ENCODE peak calls at places on chromosomes 3 and 15, in six cellular contexts. O is PC-3; V is CD4-positive, alpha-beta memory T cell; Z is naive thymus-derived CD4-positive, alpha-beta T cell; D is tibial nerve; C is upper lobe of right lung. J is an unnamed sample.

GRCh38 chr3:56799251-56799882 is 2.4 kb downstream of the ARHGEF3 start:
- DNase-seq in O (peak; percentile 88), V (peak; percentile 78), Z (no peak), D (no peak), C (no peak), J (no peak)

GRCh38 chr3:179608931-179609720 is 4.5 kb downstream of the NDUFB5 start:
- DNase-seq in O (no peak), V (peak; percentile 17), Z (no peak), D (no peak), C (no peak), J (no peak)

GRCh38 chr3:71692139-71692538 is 33.1 kb downstream of the EIF4E3 start:
- DNase-seq in O (no peak), V (no peak), Z (no peak), D (no peak), C (no peak), J (no peak)

GRCh38 chr3:27680517-27681246 is 41.4 kb downstream of the EOMES start:
- DNase-seq in O (peak; percentile 16), V (no peak), Z (no peak), D (no peak), C (no peak), J (no peak)

GRCh38 chr3:191352014-191352413 is 21.7 kb upstream of the UTS2B start:
- DNase-seq in O (no peak), V (no peak), Z (no peak), D (no peak), C (no peak), J (no peak)

GRCh38 chr3:161557751-161558150 is 61.1 kb downstream of the OTOL1 start:
- DNase-seq in O (peak; percentile 62), V (no peak), Z (no peak), D (no peak), C (no peak), J (no peak)

GRCh38 chr3:105394177-105394576 is 27.5 kb downstream of the ALCAM start:
- DNase-seq in O (peak; percentile 47), V (no peak), Z (no peak), D (no peak), C (no peak), J (no peak)

GRCh38 chr3:178684881-178685590 is 148.8 kb downstream of the KCNMB2 start:
- DNase-seq in O (peak; percentile 15), V (no peak), Z (no peak), D (no peak), C (no peak), J (no peak)

GRCh38 chr15:63495780-63496179 is 8.6 kb upstream of the USP3 start:
- DNase-seq in O (no peak), V (no peak), Z (no peak), D (no peak), C (no peak), J (no peak)

GRCh38 chr15:41493205-41493901 is at the start of gene ITPKA:
- DNase-seq in O (peak; percentile 70), V (peak; percentile 62), Z (peak; percentile 61), D (peak; percentile 26), C (peak; percentile 86), J (no peak)

GRCh38 chr3:187714404-187714979 is 12.1 kb upstream of the RTP2 start:
- DNase-seq in O (peak; percentile 92), V (peak; percentile 65), Z (peak; percentile 37), D (peak; percentile 92), C (no peak), J (peak; percentile 72)

GRCh38 chr3:98482717-98483482 is 14.6 kb upstream of the OR5K2 start:
- DNase-seq in O (peak; percentile 77), V (no peak), Z (no peak), D (no peak), C (no peak), J (no peak)

GRCh38 chr3:146071636-146072035 is 89.3 kb downstream of the PLOD2 start:
- DNase-seq in O (no peak), V (no peak), Z (no peak), D (no peak), C (no peak), J (no peak)

GRCh38 chr3:103047640-103048370 is 613.0 kb downstream of the ZPLD1 start:
- DNase-seq in O (no peak), V (no peak), Z (no peak), D (no peak), C (no peak), J (no peak)

GRCh38 chr3:177263615-177264365 is 66.5 kb upstream of the TBL1XR1 start:
- DNase-seq in O (no peak), V (no peak), Z (no peak), D (no peak), C (no peak), J (no peak)

GRCh38 chr3:169133178-169134161 is 530.0 kb downstream of the MECOM start:
- DNase-seq in O (peak; percentile 63), V (no peak), Z (no peak), D (no peak), C (no peak), J (no peak)

GRCh38 chr3:10505050-10505790 is at the start of gene ATP2B2:
- DNase-seq in O (no peak), V (no peak), Z (no peak), D (no peak), C (no peak), J (peak; percentile 71)

GRCh38 chr3:180680097-180680430 is 775 bp upstream of the CCDC39 start:
- DNase-seq in O (no peak), V (peak; percentile 20), Z (no peak), D (peak; percentile 5), C (no peak), J (peak; percentile 8)

GRCh38 chr3:124032881-124033359 is 41.0 kb upstream of the ROPN1 start:
- DNase-seq in O (peak; percentile 85), V (peak; percentile 41), Z (peak; percentile 40), D (peak; percentile 80), C (peak; percentile 91), J (peak; percentile 76)

GRCh38 chr3:159782724-159783421 is 205.8 kb upstream of the IL12A start:
- DNase-seq in O (peak; percentile 80), V (no peak), Z (no peak), D (no peak), C (no peak), J (no peak)

GRCh38 chr15:74857082-74857655 is 14.2 kb upstream of the ULK3 start:
- DNase-seq in O (peak; percentile 28), V (no peak), Z (no peak), D (no peak), C (no peak), J (no peak)
- H3K4me3 ChIP-seq in O (no peak overlapping the region), V (no peak overlapping the region), Z (no peak overlapping the region), D (no peak overlapping the region), C (no peak overlapping the region), J (no peak overlapping the region)

GRCh38 chr15:37628507-37628906 is 305.9 kb upstream of the TMCO5A start:
- DNase-seq in O (no peak), V (no peak), Z (no peak), D (no peak), C (no peak), J (no peak)
- H3K27me3 ChIP-seq in O (peaks cover 59% of the 10 kb centered on the region), V (no peaks in the 10 kb centered on the region), Z (no peaks in the 10 kb centered on the region), D (no peaks in the 10 kb centered on the region), C (no peaks in the 10 kb centered on the region), J (no peaks in the 10 kb centered on the region)

GRCh38 chr3:189308594-189308993 is 136.8 kb downstream of the TPRG1 start:
- DNase-seq in O (no peak), V (no peak), Z (no peak), D (no peak), C (no peak), J (no peak)
- H3K4me3 ChIP-seq in O (no peak overlapping the region), V (no peak overlapping the region), Z (no peak overlapping the region), D (no peak overlapping the region), C (no peak overlapping the region), J (no peak overlapping the region)

GRCh38 chr3:62368705-62369475 is 4.5 kb downstream of the FEZF2 start:
- DNase-seq in O (no peak), V (no peak), Z (no peak), D (no peak), C (no peak), J (no peak)

GRCh38 chr3:62366093-62366419 is 7.3 kb downstream of the FEZF2 start:
- DNase-seq in O (no peak), V (no peak), Z (no peak), D (no peak), C (no peak), J (no peak)

GRCh38 chr3:62370112-62371031 is 3.0 kb downstream of the FEZF2 start:
- DNase-seq in O (no peak), V (no peak), Z (no peak), D (no peak), C (no peak), J (no peak)

GRCh38 chr3:62369476-62369743 is 3.9 kb downstream of the FEZF2 start:
- DNase-seq in O (no peak), V (no peak), Z (no peak), D (no peak), C (no peak), J (no peak)

GRCh38 chr3:62367735-62368704 is 5.3 kb downstream of the FEZF2 start:
- DNase-seq in O (no peak), V (no peak), Z (no peak), D (no peak), C (no peak), J (no peak)
- H3K27me3 ChIP-seq in O (no peaks in the 10 kb centered on the region), V (peaks cover 12% of the 10 kb centered on the region), Z (no peaks in the 10 kb centered on the region), D (peaks cover 12% of the 10 kb centered on the region), C (peaks cover 69% of the 10 kb centered on the region), J (peaks cover 21% of the 10 kb centered on the region)

GRCh38 chr3:157155591-157155990 is 4.4 kb downstream of the CCNL1 start:
- DNase-seq in O (no peak), V (no peak), Z (no peak), D (no peak), C (no peak), J (no peak)

GRCh38 chr3:157159762-157160651 is at the start of gene CCNL1:
- DNase-seq in O (peak; percentile 98), V (peak; percentile 97), Z (peak; percentile 96), D (peak; percentile 95), C (peak; percentile 99), J (peak; percentile 93)

GRCh38 chr3:157159037-157159761 is 748 bp downstream of the CCNL1 start:
- DNase-seq in O (peak; percentile 46), V (peak; percentile 88), Z (peak; percentile 76), D (peak; percentile 45), C (peak; percentile 90), J (no peak)

GRCh38 chr3:157156844-157157635 is 2.9 kb downstream of the CCNL1 start:
- DNase-seq in O (no peak), V (no peak), Z (no peak), D (no peak), C (no peak), J (no peak)

GRCh38 chr3:157157836-157158235 is 2.1 kb downstream of the CCNL1 start:
- DNase-seq in O (no peak), V (no peak), Z (no peak), D (no peak), C (no peak), J (no peak)
- H3K4me3 ChIP-seq in O (peak overlapping the region; percentile 92), V (peak overlapping the region; percentile 69), Z (peak overlapping the region; percentile 92), D (no peak overlapping the region), C (peak overlapping the region; percentile 94), J (peak overlapping the region; percentile 99)

DNA sequence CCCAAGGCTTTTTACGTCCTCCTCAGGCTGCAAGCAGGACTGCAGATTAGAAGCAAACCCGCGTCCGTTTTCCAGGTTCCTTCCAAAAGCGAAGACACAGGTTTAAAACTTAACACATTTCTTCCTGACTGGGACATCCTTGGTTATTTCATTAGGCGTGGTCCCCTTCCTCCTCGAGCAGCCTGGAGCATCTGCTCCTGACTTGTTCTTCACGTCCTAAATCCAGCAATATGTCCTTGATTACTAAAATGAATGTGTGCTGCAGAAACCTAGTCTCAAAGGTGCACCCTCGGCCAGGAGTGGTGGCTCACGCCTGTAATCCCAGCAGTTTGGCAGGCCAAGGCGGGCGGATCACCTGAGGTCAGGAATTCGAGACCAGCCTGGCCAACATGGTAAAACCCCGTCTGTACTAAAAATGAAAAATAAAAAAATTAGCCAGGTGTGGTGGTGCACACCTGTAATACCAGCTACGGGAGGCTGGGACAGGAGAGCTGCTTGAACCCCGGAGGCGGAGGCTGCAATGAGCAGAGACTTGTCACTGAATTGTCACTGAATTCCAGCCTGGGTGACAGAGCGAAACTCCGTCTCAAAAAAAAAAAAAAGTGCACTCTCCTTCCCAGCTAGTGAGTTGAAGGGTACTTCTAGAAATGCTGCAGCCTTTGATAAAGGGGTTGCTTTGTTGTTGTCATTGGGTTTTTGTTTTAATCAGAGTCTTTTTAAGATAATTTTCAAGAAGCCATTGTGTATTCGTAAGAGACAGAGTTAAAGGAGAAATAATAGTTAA is 853 bp upstream of the LRIG1 start:
- DNase-seq in O (no peak), V (no peak), Z (no peak), D (no peak), C (no peak), J (no peak)
- H3K27me3 ChIP-seq in O (no peaks in the 10 kb centered on the region), V (no peaks in the 10 kb centered on the region), Z (no peaks in the 10 kb centered on the region), D (no peaks in the 10 kb centered on the region), C (no peaks in the 10 kb centered on the region), J (no peaks in the 10 kb centered on the region)

J was measured in dorsolateral prefrontal cortex.